ENCODE peak calls at places on chromosomes 5 and 9, in seven cellular contexts. L is H1, Z is K562, B is GM12878, J is HCT116, C is HepG2, W is SK-N-SH. E is an unnamed sample. For H3K4me1, the result is how much of the 10 kb centered on the place peaks cover.

GRCh38 chr5:14685757-14686156 is 21.2 kb downstream of the OTULIN start:
- DNase-seq in W (peak), C (peak), J (peak), Z (no peak), B (peak), L (no peak), E (no peak)

GRCh38 chr5:172718527-172719114 is 52.4 kb downstream of the DUSP1 start:
- DNase-seq in L (no peak), Z (no peak), J (no peak), W (no peak), C (no peak), B (no peak), E (no peak)

GRCh38 chr5:78907255-78907886 is 77.7 kb downstream of the ARSB start:
- DNase-seq in C (no peak), J (no peak), L (no peak), W (no peak), Z (no peak), B (peak), E (no peak)

GRCh38 chr5:1789838-1790462 is 9.7 kb downstream of the MRPL36 start:
- DNase-seq in C (no peak), J (no peak), W (no peak), Z (no peak), L (no peak), B (no peak), E (no peak)

GRCh38 chr9:38287420-38287985 is 105.0 kb upstream of the ALDH1B1 start:
- DNase-seq in B (no peak), C (no peak), W (no peak), Z (no peak), L (no peak), J (no peak), E (no peak)

GRCh38 chr5:25489834-25490538 is 845.2 kb upstream of the CDH10 start:
- DNase-seq in J (no peak), L (no peak), Z (no peak), C (peak), W (no peak), B (no peak), E (no peak)

GRCh38 chr5:75052461-75053285 is at the start of gene GCNT4:
- DNase-seq in L (no peak), B (no peak), W (peak), C (no peak), J (no peak), Z (no peak), E (no peak)

GRCh38 chr5:139816566-139816965 is 21.0 kb downstream of the PSD2 start:
- DNase-seq in J (no peak), B (no peak), L (no peak), C (no peak), W (no peak), Z (no peak), E (no peak)

GRCh38 chr5:135318037-135318436 is 81.0 kb downstream of the MACROH2A1 start:
- DNase-seq in C (no peak), L (no peak), J (no peak), B (no peak), Z (no peak), W (no peak), E (no peak)

GRCh38 chr5:98775962-98776687 is 2.7 kb downstream of the RGMB start:
- DNase-seq in L (no peak), Z (no peak), B (no peak), W (no peak), C (no peak), J (no peak), E (no peak)

GRCh38 chr5:98775246-98775961 is 1.9 kb downstream of the RGMB start:
- DNase-seq in L (no peak), C (no peak), W (no peak), B (no peak), Z (no peak), J (no peak), E (no peak)

GRCh38 chr5:98779264-98779877 is 5.9 kb downstream of the RGMB start:
- DNase-seq in W (no peak), B (no peak), J (no peak), C (peak), Z (no peak), L (no peak), E (no peak)

GRCh38 chr5:98774192-98775046 is 956 bp downstream of the RGMB start:
- DNase-seq in J (no peak), C (peak), W (peak), Z (no peak), B (no peak), L (no peak), E (no peak)

DNA sequence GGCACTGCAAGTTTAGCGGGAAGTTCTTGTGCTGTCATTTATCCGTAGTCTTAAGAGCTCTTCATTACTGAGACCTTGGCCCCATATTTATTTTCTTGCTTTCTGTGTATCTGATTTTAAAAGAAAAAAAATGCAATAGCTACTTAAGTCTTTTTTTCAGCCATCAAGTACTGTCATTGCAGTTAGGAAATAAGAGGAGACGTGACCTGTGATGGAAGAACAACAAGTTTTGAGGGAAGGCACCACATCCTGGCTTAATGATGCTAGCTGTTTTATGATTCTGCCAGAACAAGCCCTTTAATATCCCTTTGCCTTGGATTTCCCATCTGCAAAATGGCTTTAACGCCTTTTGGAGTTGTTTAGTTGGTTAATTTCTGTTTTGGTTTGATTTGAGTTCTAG is 3.8 kb downstream of the RGMB start:
- DNase-seq in J (no peak), Z (no peak), C (no peak), L (no peak), W (no peak), B (no peak), E (no peak)
- TF ChIP-seq YY1 in J (no peak), Z (no peak), C (no peak), L (no peak), W (no peak), B (no peak), E (no peak)

DNA sequence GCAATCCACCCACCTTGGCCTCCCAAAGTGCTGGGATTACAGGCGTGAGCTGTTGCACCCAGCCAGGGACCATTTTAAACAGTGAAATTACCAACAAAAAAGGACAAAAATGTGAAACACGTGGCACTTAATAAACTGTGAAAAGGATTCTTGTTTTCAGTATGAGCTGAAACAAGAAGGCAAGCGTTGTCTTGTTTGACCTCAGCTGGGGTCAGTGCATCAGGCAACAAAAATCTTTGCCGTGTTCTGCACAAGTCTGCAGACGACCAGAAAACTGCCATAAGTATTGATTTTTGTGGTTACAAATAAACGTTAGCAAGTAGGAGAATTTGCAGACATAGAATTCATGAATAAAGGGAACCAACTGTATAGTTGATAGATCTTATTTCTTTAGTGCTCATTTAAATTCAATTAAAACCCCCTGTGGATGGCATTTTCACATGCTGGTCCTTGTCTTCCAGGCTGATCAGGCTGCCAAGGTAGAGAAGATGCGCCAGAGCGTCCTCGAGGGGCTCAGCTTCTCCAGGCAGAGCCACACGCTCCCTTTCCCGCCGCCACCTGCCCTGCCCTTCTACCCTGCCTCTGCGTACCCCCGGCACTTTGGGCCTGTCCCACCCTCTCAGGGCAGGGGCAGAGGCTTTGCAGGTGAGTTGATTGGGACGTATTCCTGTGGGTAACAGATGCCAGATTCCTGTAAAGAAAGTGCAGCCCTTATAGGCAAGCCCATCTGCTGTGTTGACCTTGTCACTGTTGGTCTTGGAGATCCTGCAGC is 18.8 kb upstream of the PHF2 start:
- DNase-seq in C (no peak), W (no peak), Z (no peak), B (no peak), J (no peak), L (no peak), E (no peak)
- H3K4me3 ChIP-seq in C (no peak), W (no peak), Z (no peak), B (no peak), J (no peak), L (no peak), E (no peak)

GRCh38 chr9:114364528-114365041 is 23.2 kb downstream of the AKNA start:
- DNase-seq in L (no peak), C (no peak), W (no peak), J (no peak), B (no peak), Z (no peak), E (no peak)
- H3K4me1 ChIP-seq in L (under half), C (under half), W (under half), J (under half), B (under half), Z (under half), E (under half)

DNA sequence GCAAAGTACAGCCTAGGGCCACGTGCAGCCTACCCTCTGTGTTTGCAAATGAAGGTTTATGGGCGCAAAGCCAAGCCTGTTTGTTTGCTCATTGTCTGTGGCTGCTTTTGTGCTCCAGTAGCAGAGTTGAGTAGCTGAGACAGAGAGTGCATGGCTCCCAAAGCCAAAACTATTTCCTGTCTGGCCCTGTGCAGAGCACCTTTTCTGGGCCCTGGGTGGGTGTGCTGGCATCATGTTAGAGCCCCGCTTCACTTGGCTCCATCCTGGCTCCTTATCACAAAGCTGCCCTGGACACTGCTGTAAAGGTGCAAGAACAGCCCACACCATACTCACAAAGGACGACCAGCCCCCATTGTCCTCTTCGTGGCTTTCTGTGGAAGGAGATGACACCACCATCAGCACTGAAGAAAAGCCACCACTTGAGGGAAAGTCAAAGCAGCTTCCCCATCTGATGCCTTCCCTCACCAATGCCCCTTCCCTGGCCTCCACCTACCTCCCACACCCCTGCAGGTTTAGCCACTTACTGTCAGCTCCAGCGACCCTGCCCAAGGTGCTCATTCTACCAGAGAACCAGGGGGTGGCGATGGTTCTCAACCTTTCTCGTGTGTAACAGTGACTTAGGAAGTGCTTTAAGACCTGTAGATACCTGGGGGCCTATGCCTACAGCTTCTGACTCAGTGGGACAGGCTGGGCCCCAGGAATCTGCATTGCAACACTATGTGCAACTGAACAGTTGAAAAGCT is 23.4 kb downstream of the LCP2 start:
- DNase-seq in Z (no peak), J (peak), C (no peak), L (peak), W (peak), B (no peak), E (peak)
- TF ChIP-seq YY1 in Z (no peak), J (no peak), C (no peak), L (no peak), W (no peak), B (no peak), E (no peak)

GRCh38 chr9:68750786-68751185 is 45.7 kb downstream of the PIP5K1B start:
- DNase-seq in J (no peak), Z (no peak), L (no peak), B (no peak), W (no peak), C (peak), E (no peak)

GRCh38 chr9:68749135-68749534 is 44.1 kb downstream of the PIP5K1B start:
- DNase-seq in B (no peak), C (no peak), W (no peak), L (no peak), Z (no peak), J (no peak), E (no peak)

GRCh38 chr9:68749579-68750159 is 44.6 kb downstream of the PIP5K1B start:
- DNase-seq in C (peak), L (no peak), Z (no peak), B (no peak), W (no peak), J (no peak), E (no peak)

GRCh38 chr9:68750179-68750685 is 45.2 kb downstream of the PIP5K1B start:
- DNase-seq in B (no peak), J (no peak), C (no peak), W (no peak), L (no peak), Z (no peak), E (no peak)

GRCh38 chr9:68751556-68751955 is 46.5 kb downstream of the PIP5K1B start:
- DNase-seq in J (no peak), B (no peak), C (no peak), L (no peak), W (no peak), Z (no peak), E (no peak)
- H3K4me3 ChIP-seq in J (no peak), B (no peak), C (no peak), L (no peak), W (no peak), Z (no peak), E (no peak)

GRCh38 chr5:77770293-77771005 is 5.7 kb downstream of the TBCA start:
- DNase-seq in J (no peak), L (no peak), Z (no peak), C (no peak), B (no peak), W (no peak), E (no peak)

GRCh38 chr5:77774981-77775772 is 962 bp downstream of the TBCA start:
- DNase-seq in C (peak), L (no peak), J (peak), W (no peak), B (no peak), Z (no peak), E (no peak)

GRCh38 chr5:77773734-77774280 is 2.3 kb downstream of the TBCA start:
- DNase-seq in B (no peak), W (no peak), L (no peak), Z (no peak), C (no peak), J (no peak), E (no peak)

GRCh38 chr5:77771452-77771851 is 4.7 kb downstream of the TBCA start:
- DNase-seq in W (no peak), L (no peak), J (no peak), C (no peak), Z (no peak), B (no peak), E (no peak)

DNA sequence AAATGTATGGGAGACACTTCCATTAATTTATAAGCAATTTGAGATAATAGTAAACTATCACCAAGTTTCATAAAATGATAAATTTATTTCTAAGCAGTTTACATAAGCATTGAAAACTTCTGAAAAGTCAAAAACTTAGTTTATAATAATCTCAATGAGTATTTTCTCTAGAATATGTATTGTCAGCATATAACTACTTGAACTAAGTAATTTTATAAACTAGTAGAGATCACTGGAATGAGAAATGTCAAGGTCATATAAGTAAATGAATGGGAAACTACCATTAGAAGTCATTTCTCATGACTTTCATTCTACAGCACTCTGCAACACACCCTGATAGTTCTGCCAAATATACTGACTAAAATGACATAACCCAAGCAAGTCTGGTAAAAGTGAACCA is 3.4 kb downstream of the TBCA start:
- DNase-seq in Z (no peak), J (no peak), L (no peak), W (no peak), C (no peak), B (no peak), E (no peak)
- H3K4me1 ChIP-seq in Z (under half), J (under half), L (under half), W (under half), C (half or more), B (under half), E (under half)

GRCh38 chr9:132068604-132069003 is 11.1 kb downstream of the MED27 start:
- DNase-seq in W (no peak), C (no peak), J (no peak), Z (no peak), B (no peak), L (no peak), E (no peak)
- TF ChIP-seq YY1 in W (no peak), C (no peak), J (no peak), Z (no peak), B (no peak), L (no peak), E (no peak)

DNA sequence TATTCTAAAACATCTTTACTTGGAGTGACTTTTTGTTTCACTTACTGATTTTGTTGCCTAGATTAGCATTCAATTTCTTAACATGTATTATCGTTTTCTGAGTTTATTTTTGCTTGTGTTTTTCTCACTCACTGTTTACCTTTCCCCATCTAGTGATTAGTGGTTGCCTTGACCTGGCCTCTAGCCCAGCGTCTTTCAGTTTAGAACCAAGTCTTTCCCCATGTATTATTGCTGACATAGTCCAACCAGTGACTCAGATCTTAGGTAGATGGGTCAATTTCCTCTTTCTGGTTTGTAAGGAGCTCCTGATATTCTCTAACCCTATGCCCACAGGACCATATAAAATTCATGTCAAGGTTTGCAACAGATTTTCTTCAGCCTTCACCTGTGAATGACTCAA is 135.5 kb downstream of the PRR16 start:
- DNase-seq in B (no peak), W (no peak), J (no peak), Z (no peak), L (no peak), C (no peak), E (no peak)
- H3K4me3 ChIP-seq in B (no peak), W (no peak), J (no peak), Z (no peak), L (no peak), C (no peak), E (no peak)

GRCh38 chr5:150649108-150649827 is 8.8 kb downstream of the SYNPO start:
- DNase-seq in L (no peak), J (no peak), W (no peak), C (no peak), Z (no peak), B (no peak), E (no peak)
- H3K4me1 ChIP-seq in L (under half), J (under half), W (half or more), C (under half), Z (under half), B (under half), E (under half)

GRCh38 chr5:52360985-52361384 is 426.7 kb upstream of the ITGA1 start:
- DNase-seq in B (no peak), L (no peak), Z (no peak), C (no peak), J (no peak), W (no peak), E (no peak)
- TF ChIP-seq YY1 in B (no peak), L (no peak), Z (no peak), C (no peak), J (no peak), W (no peak), E (no peak)